ENCODE peak calls at places on chromosomes 5 and 9, in five cellular contexts. E is neural progenitor cell, D is SK-N-SH, X is MM.1S, S is NT2/D1. A is an unnamed sample.

GRCh38 chr5:45796959-45797553 is 100.9 kb upstream of the HCN1 start:
- DNase-seq in E (peak; percentile 9), D (no peak), X (no peak), S (no peak), A (peak; percentile 61)

GRCh38 chr9:106929471-106930198 is 66.7 kb downstream of the ZNF462 start:
- DNase-seq in E (no peak), D (no peak), X (no peak), S (no peak), A (no peak)

GRCh38 chr5:168341178-168341577 is 49.7 kb downstream of the WWC1 start:
- DNase-seq in E (no peak), D (no peak), X (no peak), S (no peak), A (no peak)

GRCh38 chr5:153959134-153959957 is 79.4 kb downstream of the FAM114A2 start:
- DNase-seq in E (peak; percentile 84), D (no peak), X (no peak), S (peak; percentile 75), A (peak; percentile 90)

GRCh38 chr5:35183243-35183955 is 46.9 kb downstream of the PRLR start:
- DNase-seq in E (peak; percentile 64), D (peak; percentile 31), X (peak; percentile 15), S (peak; percentile 43), A (peak; percentile 90)

GRCh38 chr5:62310426-62311105 is 4.6 kb downstream of the KIF2A start:
- DNase-seq in E (no peak), D (no peak), X (no peak), S (no peak), A (no peak)

GRCh38 chr9:121271368-121272351 is 3.7 kb downstream of the GSN start:
- DNase-seq in E (no peak), D (no peak), X (no peak), S (no peak), A (no peak)

GRCh38 chr5:102719886-102720285 is 35.2 kb upstream of the PAM start:
- DNase-seq in E (no peak), D (no peak), X (no peak), S (no peak), A (no peak)

GRCh38 chr5:160398806-160399205 is 1.0 kb downstream of the FAM200C start:
- DNase-seq in E (no peak), D (no peak), X (no peak), S (no peak), A (no peak)

GRCh38 chr5:1949253-1949652 is 66.5 kb upstream of the IRX4 start:
- DNase-seq in E (no peak), D (no peak), X (no peak), S (no peak), A (no peak)

GRCh38 chr5:58462623-58463230 is 2.8 kb upstream of the PLK2 start:
- DNase-seq in E (peak; percentile 34), D (peak; percentile 30), X (peak; percentile 62), S (peak; percentile 33), A (no peak)

GRCh38 chr5:14183187-14183939 is 40.2 kb downstream of the TRIO start:
- DNase-seq in E (no peak), D (no peak), X (no peak), S (no peak), A (no peak)

GRCh38 chr9:35861161-35861897 is 8.9 kb downstream of the OR13J1 start:
- DNase-seq in E (no peak), D (no peak), X (no peak), S (no peak), A (peak; percentile 45)

GRCh38 chr5:41200506-41200905 is 12.8 kb downstream of the C6 start:
- DNase-seq in E (no peak), D (no peak), X (no peak), S (no peak), A (no peak)

GRCh38 chr9:34719021-34719768 is 9.3 kb upstream of the CCL21 start:
- DNase-seq in E (no peak), D (no peak), X (no peak), S (no peak), A (peak; percentile 4)

GRCh38 chr9:90774682-90775081 is 26.9 kb upstream of the SYK start:
- DNase-seq in E (no peak), D (no peak), X (peak; percentile 96), S (no peak), A (no peak)

GRCh38 chr9:124047106-124047716 is 35.6 kb downstream of the LHX2 start:
- DNase-seq in E (no peak), D (no peak), X (no peak), S (no peak), A (no peak)

GRCh38 chr9:124045076-124045829 is 33.7 kb downstream of the LHX2 start:
- DNase-seq in E (peak; percentile 62), D (peak; percentile 83), X (no peak), S (no peak), A (peak; percentile 75)

GRCh38 chr9:124044448-124044847 is 32.9 kb downstream of the LHX2 start:
- DNase-seq in E (no peak), D (no peak), X (no peak), S (no peak), A (no peak)

GRCh38 chr9:124045830-124046177 is 34.2 kb downstream of the LHX2 start:
- DNase-seq in E (no peak), D (no peak), X (no peak), S (no peak), A (no peak)

GRCh38 chr9:124046189-124046588 is 34.6 kb downstream of the LHX2 start:
- DNase-seq in E (no peak), D (no peak), X (no peak), S (no peak), A (no peak)
- H3K27me3 ChIP-seq in E (peaks cover 71% of the 10 kb centered on the region), D (peaks cover 18% of the 10 kb centered on the region), X (peaks cover 16% of the 10 kb centered on the region), S (peaks cover 15% of the 10 kb centered on the region), A (peaks cover 51% of the 10 kb centered on the region)

DNA sequence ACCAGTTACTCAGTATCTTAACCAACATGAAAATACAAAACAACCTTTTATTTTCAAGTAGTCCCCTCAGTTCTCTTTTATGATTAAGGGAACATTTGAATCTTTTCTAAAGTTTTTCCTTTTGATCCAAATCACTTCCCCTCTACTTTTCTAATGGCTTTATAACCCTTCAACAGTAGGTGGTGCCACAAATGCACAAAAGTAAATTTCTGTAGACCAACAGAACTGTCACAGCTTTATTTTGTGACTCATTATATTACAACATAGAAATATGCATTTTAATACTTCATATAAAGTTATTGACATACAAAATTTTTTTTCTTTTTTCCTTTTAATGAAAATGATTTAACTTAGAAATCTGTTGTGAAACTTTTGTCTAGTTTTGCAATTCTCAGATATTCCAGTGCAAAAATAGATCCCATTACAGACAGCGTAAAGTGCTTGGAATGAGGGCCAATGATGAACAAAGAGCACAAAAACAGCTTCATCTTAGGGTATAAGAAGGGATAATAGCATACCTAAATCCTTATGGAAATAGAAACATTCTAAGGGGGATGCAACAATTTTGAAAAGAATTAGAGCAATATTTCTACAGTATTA is 17.0 kb downstream of the NIPSNAP3B start:
- DNase-seq in E (no peak), D (no peak), X (peak; percentile 35), S (no peak), A (no peak)
- H3K4me3 ChIP-seq in E (no peak overlapping the region), D (no peak overlapping the region), X (no peak overlapping the region), S (no peak overlapping the region), A (no peak overlapping the region)

DNA sequence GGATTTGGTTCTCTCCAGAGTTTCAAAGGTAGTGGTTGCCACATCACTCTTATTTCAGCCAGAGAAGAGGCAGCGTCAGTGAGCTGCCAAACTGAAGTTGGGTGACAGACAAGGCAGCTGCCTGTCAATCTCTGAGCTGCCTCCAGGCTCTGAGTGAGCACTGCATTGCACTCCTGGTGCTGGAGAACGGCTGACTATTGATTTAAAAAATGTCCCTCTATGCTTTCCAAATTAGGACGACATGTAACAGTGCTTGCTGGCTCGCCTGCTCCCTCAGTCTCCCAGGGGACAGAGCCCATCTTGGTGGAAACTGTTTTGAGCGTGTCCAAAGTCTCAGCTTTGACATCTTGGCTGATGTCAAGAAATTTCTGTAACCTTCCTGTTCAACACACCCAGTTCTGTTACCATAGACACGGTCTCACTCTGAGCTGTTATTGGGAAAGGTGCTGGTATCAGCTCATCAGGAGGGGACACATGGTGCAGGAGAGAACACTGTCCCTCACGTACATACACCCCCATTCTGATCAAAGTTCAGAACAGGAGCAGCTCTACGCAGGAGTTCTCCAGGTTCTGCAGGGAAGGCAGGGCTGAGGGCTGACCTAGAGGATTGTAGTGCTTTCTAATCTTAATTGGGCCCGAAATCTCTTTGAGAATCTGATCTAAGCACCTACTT is 15.7 kb downstream of the PCDH12 start:
- DNase-seq in E (no peak), D (no peak), X (no peak), S (no peak), A (no peak)
- H3K9ac ChIP-seq in E (no peak overlapping the region), D (no peak overlapping the region), X (no peak overlapping the region), S (no peak overlapping the region), A (no peak overlapping the region)

GRCh38 chr5:93583799-93584530 is 943 bp downstream of the NR2F1 start:
- DNase-seq in E (peak; percentile 89), D (peak; percentile 81), X (peak; percentile 18), S (no peak), A (peak; percentile 81)

GRCh38 chr5:93584531-93585053 is 1.6 kb downstream of the NR2F1 start:
- DNase-seq in E (peak; percentile 72), D (peak; percentile 70), X (no peak), S (no peak), A (peak; percentile 78)

GRCh38 chr5:93581738-93582414 is 857 bp upstream of the NR2F1-AS1 start:
- DNase-seq in E (peak; percentile 72), D (no peak), X (no peak), S (no peak), A (no peak)

GRCh38 chr5:93582677-93583524 is at the start of gene NR2F1:
- DNase-seq in E (peak; percentile 95), D (peak; percentile 80), X (peak; percentile 31), S (no peak), A (peak; percentile 88)

GRCh38 chr5:93583525-93583798 is 440 bp downstream of the NR2F1 start:
- DNase-seq in E (no peak), D (no peak), X (no peak), S (no peak), A (no peak)
- H3K27me3 ChIP-seq in E (peaks cover 85% of the 10 kb centered on the region), D (no peaks in the 10 kb centered on the region), X (peaks cover 26% of the 10 kb centered on the region), S (peaks cover 85% of the 10 kb centered on the region), A (peaks cover 87% of the 10 kb centered on the region)

DNA sequence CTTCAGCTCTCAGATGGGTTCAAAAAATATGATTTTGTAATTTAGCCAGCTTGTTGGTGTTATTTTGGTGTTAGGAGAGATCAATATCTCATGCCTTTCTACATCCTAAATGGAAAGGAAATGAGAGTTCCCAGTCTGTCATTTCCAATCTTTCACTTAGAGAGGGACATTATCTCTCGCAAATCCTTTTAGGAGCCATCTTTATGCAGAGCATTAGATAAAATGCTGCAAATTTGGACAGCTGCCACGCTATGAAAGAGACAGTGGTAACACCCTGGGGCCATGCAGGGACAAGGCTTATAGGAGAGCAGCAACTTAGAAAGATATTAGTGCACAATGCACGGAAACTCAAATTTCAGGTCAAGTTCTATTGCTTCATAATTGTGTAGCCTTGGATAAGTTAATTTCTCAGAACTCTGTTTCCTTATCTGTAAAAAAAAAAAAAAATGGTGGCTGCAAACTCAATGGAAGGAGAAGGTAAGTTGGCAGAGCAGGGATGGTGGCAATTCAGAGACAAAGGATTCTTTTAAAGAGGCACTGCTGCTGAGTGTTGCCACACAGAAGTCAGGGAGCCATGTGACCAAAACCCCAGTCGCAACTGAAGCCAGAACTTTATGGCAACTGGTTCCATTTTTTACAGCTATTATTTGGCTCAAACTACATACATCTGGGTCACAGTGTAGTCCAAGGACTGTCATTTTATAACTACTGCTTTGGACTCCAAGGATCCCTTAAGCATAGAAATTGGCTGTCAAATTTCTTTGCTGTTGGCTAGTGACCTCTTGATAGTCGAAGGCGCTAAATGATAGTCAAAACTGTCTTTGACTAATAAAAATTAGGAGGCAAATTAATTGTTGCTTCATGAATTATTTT is 210.2 kb downstream of the FRMD3 start:
- DNase-seq in E (no peak), D (peak; percentile 62), X (no peak), S (no peak), A (no peak)
- H3K4me3 ChIP-seq in E (no peak overlapping the region), D (no peak overlapping the region), X (no peak overlapping the region), S (no peak overlapping the region), A (no peak overlapping the region)

GRCh38 chr9:124040186-124040920 is 28.8 kb downstream of the LHX2 start:
- DNase-seq in E (peak; percentile 65), D (peak; percentile 31), X (no peak), S (no peak), A (no peak)
- H3K9ac ChIP-seq in E (no peak overlapping the region), D (no peak overlapping the region), X (no peak overlapping the region), S (peak overlapping the region; percentile 77), A (no peak overlapping the region)